ENCODE peak calls at places on chromosomes 11 and 22, in nine cellular contexts. I is progenitor cell of endocrine pancreas; J is left lobe of liver; W is activated naive CD4-positive, alpha-beta T cell; D is T-helper 22 cell; Q is HT1080; O is mesothelial cell of epicardium; K is iris pigment epithelial cell; F is NCI-H69. U is an unnamed sample.

GRCh38 chr11:64644348-64645242 is 53.6 kb downstream of the SLC22A12 start:
- DNase-seq in K (no peak), W (no peak), O (no peak), I (no peak), J (no peak), F (peak; percentile 36), Q (peak; percentile 12), D (no peak), U (no peak)

GRCh38 chr11:942853-943252 is 17.2 kb downstream of the AP2A2 start:
- DNase-seq in J (no peak), O (no peak), W (no peak), I (no peak), F (no peak), Q (no peak), K (peak; percentile 76), D (no peak), U (no peak)

GRCh38 chr11:28838741-28839140 is 730.6 kb downstream of the METTL15 start:
- DNase-seq in I (no peak), Q (peak; percentile 19), W (no peak), O (no peak), J (no peak), K (peak; percentile 86), F (peak; percentile 53), D (no peak), U (no peak)

GRCh38 chr11:110850846-110851245 is 138.6 kb upstream of the ARHGAP20 start:
- DNase-seq in F (peak; percentile 37), O (no peak), K (no peak), J (no peak), I (no peak), D (no peak), Q (no peak), W (no peak), U (no peak)

GRCh38 chr11:119572481-119573424 is 149.8 kb upstream of the THY1 start:
- DNase-seq in I (no peak), W (no peak), Q (no peak), D (no peak), O (no peak), J (no peak), K (no peak), F (no peak), U (no peak)

GRCh38 chr11:31809857-31810778 is 1.0 kb downstream of the PAX6 start:
- DNase-seq in O (peak; percentile 69), J (no peak), I (no peak), K (peak; percentile 52), F (peak; percentile 84), Q (peak; percentile 40), W (no peak), D (no peak), U (no peak)

GRCh38 chr11:115605397-115606222 is 101.4 kb upstream of the CADM1 start:
- DNase-seq in J (no peak), O (no peak), D (no peak), K (no peak), F (no peak), I (no peak), Q (no peak), W (no peak), U (no peak)

GRCh38 chr11:69650832-69651344 is 9.9 kb downstream of the CCND1 start:
- DNase-seq in J (no peak), K (no peak), D (no peak), I (no peak), Q (no peak), F (no peak), O (no peak), W (no peak), U (no peak)

GRCh38 chr22:23608583-23608982 is 23.5 kb downstream of the DRICH1 start:
- DNase-seq in K (peak; percentile 14), I (peak; percentile 43), Q (peak; percentile 18), J (no peak), F (no peak), D (no peak), O (no peak), W (no peak), U (no peak)

GRCh38 chr11:45766469-45766868 is 38.5 kb upstream of the SLC35C1 start:
- DNase-seq in J (no peak), O (peak; percentile 24), F (no peak), Q (no peak), K (no peak), W (no peak), D (no peak), I (no peak), U (no peak)

GRCh38 chr11:23103403-23103802 is 243.1 kb upstream of the CCDC179 start:
- DNase-seq in Q (no peak), F (no peak), D (no peak), O (no peak), I (no peak), K (peak; percentile 47), J (no peak), W (no peak), U (no peak)

GRCh38 chr11:86673872-86674750 is 1.7 kb upstream of the ME3 start:
- DNase-seq in Q (no peak), I (no peak), K (no peak), F (peak; percentile 61), W (no peak), O (no peak), J (no peak), D (no peak), U (no peak)

GRCh38 chr22:49633010-49633324 is 194.7 kb downstream of the BRD1 start:
- DNase-seq in Q (no peak), W (no peak), D (no peak), J (no peak), I (no peak), F (no peak), K (no peak), O (no peak), U (no peak)

GRCh38 chr11:70112017-70112434 is 33.9 kb downstream of the ANO1 start:
- DNase-seq in Q (peak; percentile 13), K (no peak), W (no peak), D (no peak), I (no peak), F (peak; percentile 36), O (no peak), J (no peak), U (no peak)

GRCh38 chr22:39690901-39691620 is 120.5 kb downstream of the CACNA1I start:
- DNase-seq in Q (no peak), O (no peak), F (peak; percentile 50), I (no peak), W (no peak), K (peak; percentile 3), J (no peak), D (no peak), U (no peak)

GRCh38 chr11:10930224-10930960 is 72.5 kb upstream of the ZBED5 start:
- DNase-seq in D (no peak), F (peak; percentile 72), O (no peak), W (peak; percentile 38), I (no peak), K (peak; percentile 37), Q (no peak), J (no peak), U (no peak)

GRCh38 chr22:27311666-27312566 is 489.6 kb downstream of the MN1 start:
- DNase-seq in W (no peak), F (no peak), D (no peak), I (no peak), Q (no peak), J (no peak), O (no peak), K (no peak), U (no peak)

GRCh38 chr11:32891657-32892354 is 805 bp upstream of the QSER1 start:
- DNase-seq in J (no peak), O (no peak), K (peak; percentile 16), F (peak; percentile 90), W (no peak), I (no peak), D (no peak), Q (peak; percentile 8), U (no peak)